ENCODE peak calls at places on chromosomes 11 and 22, in four cellular contexts. V is endothelial cell of umbilical vein; S is AG09319; B is CD8-positive, alpha-beta T cell. F is an unnamed sample.

GRCh38 chr22:49863936-49864335 is 10.3 kb downstream of the ZBED4 start:
- DNase-seq in V (no peak), S (no peak), B (no peak), F (no peak)

GRCh38 chr11:68142028-68142412 is 20.8 kb upstream of the CHKA start:
- DNase-seq in V (no peak), S (no peak), B (peak), F (no peak)

GRCh38 chr11:64447717-64448598 is 89.0 kb downstream of the RPS6KA4 start:
- DNase-seq in V (no peak), S (no peak), B (no peak), F (no peak)

GRCh38 chr11:120142072-120142423 is 4.1 kb upstream of the TRIM29 start:
- DNase-seq in V (no peak), S (no peak), B (no peak), F (no peak)

GRCh38 chr11:103842191-103842590 is 194.2 kb upstream of the DDI1 start:
- DNase-seq in V (no peak), S (no peak), B (no peak), F (no peak)

GRCh38 chr11:1890856-1891830 is 552 bp downstream of the PRR33 start:
- DNase-seq in V (no peak), S (no peak), B (peak), F (no peak)

GRCh38 chr11:119863811-119864601 is 135.0 kb upstream of the NECTIN1 start:
- DNase-seq in V (no peak), S (no peak), B (no peak), F (no peak)

GRCh38 chr11:70462818-70463477 is 64.6 kb downstream of the CTTN start:
- DNase-seq in V (no peak), S (no peak), B (no peak), F (no peak)

GRCh38 chr11:120839201-120839600 is 184.7 kb upstream of the TBCEL start:
- DNase-seq in V (no peak), S (no peak), B (no peak), F (no peak)

GRCh38 chr22:21651521-21652009 is 9.5 kb downstream of the SDF2L1 start:
- DNase-seq in V (no peak), S (no peak), B (no peak), F (no peak)

DNA sequence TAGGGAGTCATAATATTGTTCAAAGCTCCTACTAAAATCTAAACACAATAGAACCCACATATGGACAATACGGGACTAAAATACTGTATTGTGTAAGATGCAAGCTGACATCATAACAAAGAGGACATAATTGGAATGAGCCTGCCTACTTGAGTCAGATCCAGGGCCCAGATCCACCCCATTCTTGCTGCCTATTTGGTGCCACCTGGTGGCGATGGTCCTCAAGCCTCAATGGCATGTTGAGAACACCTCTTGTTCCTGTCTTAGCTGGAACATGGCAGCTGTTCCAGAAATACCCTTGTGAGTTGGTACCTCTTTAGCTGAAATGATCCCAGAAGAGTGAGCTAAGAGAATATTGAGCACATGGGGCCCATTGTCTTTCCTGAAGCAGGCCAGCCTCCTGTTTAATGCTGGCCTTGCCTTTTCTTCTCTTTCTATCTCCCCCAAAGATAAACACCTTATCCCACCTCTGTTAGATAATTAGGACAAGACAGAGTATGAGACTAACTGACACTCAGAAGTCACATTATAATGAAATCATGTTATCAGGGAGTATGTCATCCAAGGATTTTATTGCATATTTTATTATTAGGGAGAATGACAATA is 680.9 kb upstream of the ANO5 start:
- DNase-seq in V (no peak), S (peak), B (peak), F (no peak)
- TF ChIP-seq CTCF in V (no peak), S (peak), B (no peak), F (no peak)

DNA sequence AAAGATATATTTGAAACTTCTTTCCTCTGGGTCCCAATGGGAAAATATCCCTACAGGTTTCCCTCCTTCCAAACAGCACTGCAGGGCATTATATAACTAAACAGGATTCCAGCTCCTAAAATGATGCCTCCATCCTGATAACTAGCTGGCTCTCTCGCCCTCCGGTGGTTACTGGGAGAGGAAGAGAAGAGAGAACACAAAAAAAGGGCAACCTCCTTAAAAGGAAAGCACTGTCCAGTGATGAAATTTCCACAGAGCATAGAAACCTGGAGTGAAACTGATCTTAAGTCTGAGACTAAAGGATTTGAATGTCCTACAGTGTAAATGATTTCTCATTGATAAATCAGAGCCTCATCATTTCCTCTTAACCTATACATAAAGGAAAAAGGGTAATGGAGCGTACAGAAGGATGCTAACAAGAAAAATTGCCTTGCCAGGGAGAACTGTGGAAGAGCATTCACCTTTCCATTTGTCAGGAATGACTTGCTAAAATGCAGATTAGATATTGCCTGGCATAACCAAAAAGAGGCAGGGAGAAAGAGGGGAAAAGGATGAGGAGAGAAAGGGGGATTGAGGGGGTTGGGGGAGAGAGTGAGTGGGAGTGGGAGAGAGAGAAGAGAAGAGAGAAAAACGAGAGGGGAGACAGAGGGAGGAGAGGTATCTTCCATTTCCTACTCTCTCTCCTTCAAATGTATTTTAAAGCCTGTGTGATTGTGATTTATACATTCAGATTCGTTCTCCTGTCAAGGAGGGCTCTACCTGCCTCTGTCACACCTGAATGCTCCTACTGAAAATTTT is 121.4 kb downstream of the APOL5 start:
- DNase-seq in V (peak), S (peak), B (no peak), F (peak)
- TF ChIP-seq CTCF in V (peak), S (peak), B (no peak), F (peak)

GRCh38 chr11:76698321-76699043 is 27.9 kb upstream of the LRRC32 start:
- DNase-seq in V (no peak), S (no peak), B (no peak), F (no peak)
- TF ChIP-seq CTCF in V (peak), S (no peak), B (no peak), F (no peak)

DNA sequence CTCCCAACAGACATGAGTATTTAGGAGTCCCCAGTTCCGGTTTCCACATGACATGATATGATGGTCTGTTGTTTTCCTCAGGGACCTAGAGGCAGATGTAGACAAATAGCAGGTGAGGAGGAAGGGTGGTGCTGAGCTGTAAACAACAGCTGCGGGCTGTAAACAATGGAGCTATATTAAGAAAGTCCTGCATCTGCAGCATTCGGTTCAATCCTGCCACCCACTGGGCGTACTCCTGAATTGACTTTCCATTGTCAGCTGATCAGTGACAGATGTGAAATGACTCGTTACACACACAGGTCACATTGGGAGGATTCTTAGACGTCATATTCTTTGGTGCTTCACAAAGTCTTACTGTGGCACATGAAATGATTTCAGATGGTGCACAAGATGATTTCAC is 26.8 kb upstream of the RAG1 start:
- DNase-seq in V (peak), S (no peak), B (no peak), F (no peak)
- TF ChIP-seq CTCF in V (peak), S (no peak), B (no peak), F (peak)

DNA sequence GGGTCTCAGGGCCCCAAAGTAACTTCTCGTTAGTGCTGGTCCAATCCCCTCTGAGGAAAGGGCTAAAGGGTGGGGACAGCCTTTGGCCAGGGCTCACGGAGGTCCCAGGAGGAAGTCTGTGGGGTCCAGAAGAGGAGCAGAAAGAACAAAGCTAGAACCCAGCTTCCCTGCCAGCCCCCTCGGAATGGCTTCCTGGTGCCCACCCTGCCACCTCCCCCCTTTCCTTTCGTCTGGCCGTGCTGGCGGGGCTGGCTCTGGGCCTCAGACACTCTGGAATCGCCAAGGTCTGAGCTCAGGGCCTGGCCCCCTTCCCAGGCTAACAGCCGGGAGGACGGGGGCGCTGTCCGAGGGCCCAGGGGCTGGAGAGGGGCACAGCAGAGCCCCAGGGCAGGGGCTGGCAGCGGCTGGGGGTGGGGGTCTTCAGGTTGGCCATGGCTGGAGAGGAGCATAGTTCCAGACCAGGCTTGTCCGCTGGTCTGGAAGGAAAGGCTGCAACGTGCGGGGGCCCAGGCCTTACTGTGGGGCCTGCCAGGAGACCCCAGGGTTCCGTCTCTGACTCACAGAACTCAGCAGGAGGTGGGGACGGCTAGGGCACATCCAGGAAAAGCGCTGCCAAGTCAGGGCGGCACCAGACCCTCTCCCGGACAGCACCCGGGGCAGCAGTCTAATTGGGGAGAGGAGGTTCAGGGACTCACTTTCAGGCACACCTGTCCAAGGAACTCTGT is 788 bp upstream of the LTBP3 start:
- DNase-seq in V (peak), S (no peak), B (no peak), F (no peak)
- TF ChIP-seq CTCF in V (no peak), S (no peak), B (no peak), F (no peak)

GRCh38 chr11:10304495-10305261 is at the start of gene ADM:
- DNase-seq in V (peak), S (peak), B (peak), F (peak)
- TF ChIP-seq CTCF in V (peak), S (peak), B (peak), F (peak)

GRCh38 chr11:86632499-86633269 is 39.7 kb downstream of the ME3 start:
- DNase-seq in V (peak), S (peak), B (no peak), F (peak)
- TF ChIP-seq CTCF in V (no peak), S (peak), B (no peak), F (peak)

DNA sequence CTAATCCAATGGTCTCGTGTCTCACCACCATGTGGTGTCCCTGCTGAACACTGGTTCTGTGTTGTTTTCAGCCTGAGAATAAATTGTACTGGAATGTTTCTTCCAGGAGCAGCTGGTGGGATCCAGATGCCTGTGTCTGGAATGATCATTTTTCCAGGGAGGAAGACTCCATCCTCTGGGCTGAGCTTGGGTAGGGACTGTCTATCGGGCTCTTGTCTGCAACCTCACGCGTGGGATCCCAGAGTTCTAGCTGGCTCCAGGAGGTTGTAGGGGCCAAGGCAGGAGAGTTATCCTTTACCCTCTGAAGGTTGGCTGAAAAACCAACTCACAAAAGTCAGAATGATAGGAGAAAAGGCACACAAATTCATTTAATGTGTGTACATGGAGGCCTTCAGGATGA is 144.1 kb upstream of the B3GAT1 start:
- DNase-seq in V (no peak), S (no peak), B (no peak), F (no peak)
- TF ChIP-seq CTCF in V (no peak), S (no peak), B (no peak), F (no peak)

DNA sequence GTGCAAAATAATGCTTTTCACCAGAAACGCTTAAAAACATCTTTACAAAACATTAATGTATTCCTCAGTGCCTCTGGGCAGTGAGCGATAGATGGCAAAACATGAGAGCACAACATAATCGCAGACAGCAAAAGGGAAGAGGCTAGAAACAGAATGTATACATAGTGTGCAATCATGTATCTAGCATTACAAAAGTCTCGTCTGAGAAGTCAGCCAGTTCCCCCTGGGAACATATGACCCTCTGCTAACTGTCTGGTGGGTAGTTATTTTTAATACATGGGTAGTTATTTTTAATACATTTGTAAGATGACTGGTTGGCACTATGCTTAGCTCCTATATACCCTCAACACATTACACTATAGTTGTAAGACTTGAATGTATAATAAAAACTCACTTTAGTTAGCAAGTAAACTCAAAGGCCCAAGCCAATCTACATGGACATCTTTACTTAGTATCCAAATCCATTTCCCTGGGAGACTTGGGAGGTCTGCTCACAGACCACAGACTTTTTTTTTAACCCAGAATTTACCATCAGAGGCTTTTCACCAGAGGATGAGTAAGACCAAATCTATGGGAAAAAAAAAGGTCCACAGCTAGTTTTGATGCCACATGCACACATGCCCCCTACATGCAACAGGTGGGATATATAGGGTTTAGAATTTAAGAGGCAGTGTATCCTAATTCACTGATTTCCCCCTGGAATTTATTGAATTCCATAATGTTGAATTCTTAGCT is 71.7 kb downstream of the AMBRA1 start:
- DNase-seq in V (no peak), S (no peak), B (no peak), F (no peak)
- TF ChIP-seq CTCF in V (no peak), S (peak), B (no peak), F (peak)

F was measured in AG04450.